ENCODE peak calls at places on chromosomes 13 and 19, in four cellular contexts. One of them, this sample, is unnamed.

GRCh38 chr19:1933245-1933644 is 7.7 kb upstream of the CSNK1G2 start:
- DNase-seq in IMR-90: no peak
- DNase-seq in K562: no peak
- DNase-seq in GM12878: no peak
- DNase-seq in this sample: no peak

GRCh38 chr19:3274245-3275067 is 50.0 kb downstream of the CELF5 start:
- DNase-seq in IMR-90: no peak
- DNase-seq in K562: no peak
- DNase-seq in GM12878: no peak
- DNase-seq in this sample: no peak

GRCh38 chr13:45500492-45501174 is 35.9 kb downstream of the COG3 start:
- DNase-seq in IMR-90: peak
- DNase-seq in K562: no peak
- DNase-seq in GM12878: no peak
- DNase-seq in this sample: peak

GRCh38 chr13:80047406-80047805 is 293.5 kb downstream of the SPRY2 start:
- DNase-seq in IMR-90: peak
- DNase-seq in K562: no peak
- DNase-seq in GM12878: no peak
- DNase-seq in this sample: no peak

GRCh38 chr19:18857223-18857622 is 25.5 kb downstream of the UPF1 start:
- DNase-seq in IMR-90: no peak
- DNase-seq in K562: no peak
- DNase-seq in GM12878: no peak
- DNase-seq in this sample: no peak

GRCh38 chr13:77506874-77507273 is 28.6 kb upstream of the SCEL start:
- DNase-seq in IMR-90: no peak
- DNase-seq in K562: no peak
- DNase-seq in GM12878: no peak
- DNase-seq in this sample: peak

GRCh38 chr19:32537626-32538025 is 43.4 kb upstream of the PDCD5 start:
- DNase-seq in IMR-90: no peak
- DNase-seq in K562: no peak
- DNase-seq in GM12878: no peak
- DNase-seq in this sample: no peak

GRCh38 chr19:18257503-18258470 is 16.5 kb downstream of the IQCN start:
- DNase-seq in IMR-90: no peak
- DNase-seq in K562: no peak
- DNase-seq in GM12878: no peak
- DNase-seq in this sample: no peak

GRCh38 chr13:21033866-21034601 is 27.4 kb downstream of the LATS2 start:
- DNase-seq in IMR-90: no peak
- DNase-seq in K562: no peak
- DNase-seq in GM12878: no peak
- DNase-seq in this sample: no peak

GRCh38 chr19:54694648-54695047 is 29.6 kb upstream of the KIR3DL3 start:
- DNase-seq in IMR-90: no peak
- DNase-seq in K562: peak
- DNase-seq in GM12878: no peak
- DNase-seq in this sample: no peak

GRCh38 chr19:4567584-4568071 is 8.1 kb upstream of the SEMA6B start:
- DNase-seq in IMR-90: peak
- DNase-seq in K562: peak
- DNase-seq in GM12878: no peak
- DNase-seq in this sample: peak

GRCh38 chr13:53068841-53069520 is 40.4 kb downstream of the OLFM4 start:
- DNase-seq in IMR-90: no peak
- DNase-seq in K562: no peak
- DNase-seq in GM12878: no peak
- DNase-seq in this sample: no peak

GRCh38 chr19:1172353-1173159 is 1.5 kb downstream of the SBNO2 start:
- DNase-seq in IMR-90: peak
- DNase-seq in K562: no peak
- DNase-seq in GM12878: no peak
- DNase-seq in this sample: peak

GRCh38 chr19:38544569-38545315 is 73.0 kb downstream of the MAP4K1 start:
- DNase-seq in IMR-90: peak
- DNase-seq in K562: peak
- DNase-seq in GM12878: no peak
- DNase-seq in this sample: no peak

GRCh38 chr13:93690139-93690538 is 463.5 kb downstream of the GPC6 start:
- DNase-seq in IMR-90: peak
- DNase-seq in K562: peak
- DNase-seq in GM12878: no peak
- DNase-seq in this sample: no peak

GRCh38 chr19:42555317-42555716 is 27.0 kb upstream of the CEACAM1 start:
- DNase-seq in IMR-90: no peak
- DNase-seq in K562: no peak
- DNase-seq in GM12878: no peak
- DNase-seq in this sample: no peak

GRCh38 chr19:46755077-46755852 is 9.0 kb upstream of the STRN4 start:
- DNase-seq in IMR-90: peak
- DNase-seq in K562: no peak
- DNase-seq in GM12878: no peak
- DNase-seq in this sample: peak

GRCh38 chr13:106815545-106815944 is 247.6 kb upstream of the ARGLU1 start:
- DNase-seq in IMR-90: no peak
- DNase-seq in K562: no peak
- DNase-seq in GM12878: no peak
- DNase-seq in this sample: no peak

GRCh38 chr13:55007681-55008080 is 1979.1 kb downstream of the OLFM4 start:
- DNase-seq in IMR-90: no peak
- DNase-seq in K562: no peak
- DNase-seq in GM12878: no peak
- DNase-seq in this sample: no peak

GRCh38 chr19:11191273-11191755 is 6.0 kb downstream of the KANK2 start:
- DNase-seq in IMR-90: peak
- DNase-seq in K562: peak
- DNase-seq in GM12878: no peak
- DNase-seq in this sample: peak

GRCh38 chr19:5695649-5696195 is 5.6 kb downstream of the RPL36 start:
- DNase-seq in IMR-90: no peak
- DNase-seq in K562: no peak
- DNase-seq in GM12878: no peak
- DNase-seq in this sample: no peak

GRCh38 chr19:47699360-47699917 is 13.8 kb upstream of the EHD2 start:
- DNase-seq in IMR-90: peak
- DNase-seq in K562: peak
- DNase-seq in GM12878: no peak
- DNase-seq in this sample: peak

GRCh38 chr19:30870861-30871260 is 478.4 kb downstream of the TSHZ3 start:
- DNase-seq in IMR-90: peak
- DNase-seq in K562: peak
- DNase-seq in GM12878: no peak
- DNase-seq in this sample: no peak

GRCh38 chr13:35984776-35985453 is 146.3 kb downstream of the DCLK1 start:
- DNase-seq in IMR-90: no peak
- DNase-seq in K562: no peak
- DNase-seq in GM12878: no peak
- DNase-seq in this sample: no peak

GRCh38 chr13:103883152-103883551 is 816.9 kb upstream of the SLC10A2 start:
- DNase-seq in IMR-90: peak
- DNase-seq in K562: no peak
- DNase-seq in GM12878: no peak
- DNase-seq in this sample: peak

GRCh38 chr19:33396701-33397535 is 23.4 kb downstream of the CEBPG start:
- DNase-seq in IMR-90: no peak
- DNase-seq in K562: no peak
- DNase-seq in GM12878: no peak
- DNase-seq in this sample: peak

GRCh38 chr13:91111476-91112190 is 235.9 kb upstream of the MIR17HG start:
- DNase-seq in IMR-90: no peak
- DNase-seq in K562: no peak
- DNase-seq in GM12878: no peak
- DNase-seq in this sample: no peak

GRCh38 chr13:25602206-25602605 is 230.4 kb downstream of the ATP8A2 start:
- DNase-seq in IMR-90: no peak
- DNase-seq in K562: no peak
- DNase-seq in GM12878: no peak
- DNase-seq in this sample: no peak

GRCh38 chr19:49469828-49470614 is 4.0 kb upstream of the FLT3LG start:
- DNase-seq in IMR-90: peak
- DNase-seq in K562: no peak
- DNase-seq in GM12878: peak
- DNase-seq in this sample: no peak

GRCh38 chr19:18223860-18224524 is 2.2 kb downstream of the PDE4C start:
- DNase-seq in IMR-90: no peak
- DNase-seq in K562: peak
- DNase-seq in GM12878: no peak
- DNase-seq in this sample: peak

GRCh38 chr13:112752711-112753541 is 63.1 kb downstream of the ATP11A start:
- DNase-seq in IMR-90: no peak
- DNase-seq in K562: no peak
- DNase-seq in GM12878: no peak
- DNase-seq in this sample: no peak

GRCh38 chr19:2634228-2634951 is 68.1 kb downstream of the GNG7 start:
- DNase-seq in IMR-90: no peak
- DNase-seq in K562: no peak
- DNase-seq in GM12878: no peak
- DNase-seq in this sample: no peak

GRCh38 chr19:41351339-41352245 is 2.1 kb downstream of the TGFB1 start:
- DNase-seq in IMR-90: peak
- DNase-seq in K562: peak
- DNase-seq in GM12878: no peak
- DNase-seq in this sample: peak

GRCh38 chr19:3577741-3578344 is 5.1 kb downstream of the HMG20B start:
- DNase-seq in IMR-90: no peak
- DNase-seq in K562: no peak
- DNase-seq in GM12878: no peak
- DNase-seq in this sample: no peak

GRCh38 chr19:7699422-7700127 is 2.4 kb downstream of the FCER2 start:
- DNase-seq in IMR-90: no peak
- DNase-seq in K562: peak
- DNase-seq in GM12878: peak
- DNase-seq in this sample: no peak

GRCh38 chr13:54368387-54368786 is 1339.8 kb downstream of the OLFM4 start:
- DNase-seq in IMR-90: no peak
- DNase-seq in K562: no peak
- DNase-seq in GM12878: no peak
- DNase-seq in this sample: no peak

GRCh38 chr13:110471156-110471832 is 90.2 kb downstream of the RAB20 start:
- DNase-seq in IMR-90: no peak
- DNase-seq in K562: no peak
- DNase-seq in GM12878: no peak
- DNase-seq in this sample: no peak

GRCh38 chr19:52735734-52736133 is 890 bp upstream of the ZNF611 start:
- DNase-seq in IMR-90: no peak
- DNase-seq in K562: no peak
- DNase-seq in GM12878: no peak
- DNase-seq in this sample: peak
- TF ChIP-seq FOS in IMR-90: no peak
- TF ChIP-seq FOS in K562: no peak
- TF ChIP-seq FOS in GM12878: no peak
- TF ChIP-seq FOS in this sample: no peak

DNA sequence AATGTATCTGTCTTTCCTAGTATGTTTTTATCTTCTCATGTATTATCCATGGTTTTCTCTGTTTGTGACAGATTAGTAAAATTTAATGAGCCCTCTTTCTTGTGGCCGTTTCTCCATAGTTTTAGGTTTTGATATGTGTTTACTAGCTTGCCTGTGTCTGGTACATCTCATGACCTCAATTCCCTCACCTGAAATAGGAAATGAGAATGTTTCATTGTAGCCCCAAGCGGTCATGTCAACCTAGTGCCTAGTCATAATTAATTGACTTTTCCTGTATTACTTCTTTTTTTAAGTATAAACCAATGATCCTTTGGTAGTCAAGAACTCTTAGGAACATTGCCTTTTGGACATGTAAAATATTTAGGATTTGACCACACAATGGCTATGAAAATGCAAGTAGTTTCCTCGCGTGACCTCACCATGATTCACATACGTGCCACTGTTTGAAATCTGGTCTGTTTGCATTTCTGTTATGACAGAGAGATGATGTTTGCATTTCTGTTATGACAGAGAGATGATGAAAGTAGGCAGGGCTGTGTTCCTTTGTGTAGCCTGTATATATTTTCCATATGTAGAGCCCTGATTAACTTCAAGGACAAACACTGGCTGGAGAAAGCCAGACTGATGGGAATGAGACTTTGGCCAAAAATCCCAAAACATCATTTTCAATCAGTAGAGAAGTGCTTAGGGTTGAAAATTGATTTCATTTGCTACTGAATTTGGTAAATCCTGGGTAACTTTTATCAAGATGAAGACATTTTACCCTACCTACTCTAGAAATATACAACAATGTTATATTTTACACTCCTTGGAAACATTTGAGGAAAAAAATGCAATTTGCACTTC is 104.8 kb downstream of the TNFRSF19 start:
- DNase-seq in IMR-90: peak
- DNase-seq in K562: no peak
- DNase-seq in GM12878: no peak
- DNase-seq in this sample: no peak
- TF ChIP-seq FOS in IMR-90: peak
- TF ChIP-seq FOS in K562: no peak
- TF ChIP-seq FOS in GM12878: no peak
- TF ChIP-seq FOS in this sample: no peak

GRCh38 chr13:40509876-40510275 is 156.6 kb downstream of the FOXO1 start:
- DNase-seq in IMR-90: no peak
- DNase-seq in K562: no peak
- DNase-seq in GM12878: no peak
- DNase-seq in this sample: no peak
- TF ChIP-seq FOS in IMR-90: no peak
- TF ChIP-seq FOS in K562: no peak
- TF ChIP-seq FOS in GM12878: no peak
- TF ChIP-seq FOS in this sample: no peak

GRCh38 chr13:33213797-33214196 is 71.8 kb downstream of the STARD13 start:
- DNase-seq in IMR-90: peak
- DNase-seq in K562: no peak
- DNase-seq in GM12878: no peak
- DNase-seq in this sample: no peak
- TF ChIP-seq FOS in IMR-90: no peak
- TF ChIP-seq FOS in K562: no peak
- TF ChIP-seq FOS in GM12878: no peak
- TF ChIP-seq FOS in this sample: no peak

DNA sequence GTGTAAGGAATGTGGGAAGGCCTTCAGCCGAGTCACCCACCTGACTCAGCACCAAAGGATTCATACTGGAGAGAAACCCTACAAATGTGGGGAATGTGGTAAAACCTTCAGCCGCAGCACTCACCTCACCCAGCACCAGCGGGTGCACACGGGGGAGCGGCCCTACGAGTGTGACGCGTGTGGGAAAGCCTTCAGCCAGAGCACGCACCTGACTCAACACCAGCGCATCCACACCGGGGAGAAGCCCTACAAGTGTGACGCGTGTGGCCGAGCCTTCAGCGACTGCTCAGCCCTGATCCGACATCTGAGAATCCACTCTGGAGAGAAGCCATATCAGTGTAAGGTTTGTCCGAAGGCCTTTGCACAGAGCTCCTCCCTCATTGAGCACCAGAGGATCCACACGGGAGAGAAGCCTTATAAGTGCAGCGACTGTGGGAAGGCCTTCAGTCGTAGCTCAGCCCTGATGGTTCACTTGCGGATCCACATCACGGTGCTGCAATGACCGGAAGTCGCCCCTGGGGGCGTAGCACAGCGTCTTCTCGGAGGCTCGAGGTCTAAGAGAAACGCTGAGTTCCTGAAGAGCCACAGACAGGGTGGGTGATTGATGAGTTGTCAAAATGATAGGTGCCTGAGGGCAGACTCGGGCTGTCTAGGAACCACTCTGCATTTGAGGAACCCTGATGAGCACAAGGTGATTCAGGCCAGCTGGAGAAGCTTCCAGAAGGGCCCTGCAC is 12.2 kb downstream of the ZSCAN22 start:
- DNase-seq in IMR-90: peak
- DNase-seq in K562: no peak
- DNase-seq in GM12878: no peak
- DNase-seq in this sample: no peak
- TF ChIP-seq FOS in IMR-90: no peak
- TF ChIP-seq FOS in K562: no peak
- TF ChIP-seq FOS in GM12878: no peak
- TF ChIP-seq FOS in this sample: no peak

This sample was measured in endothelial cell of umbilical vein.